ENCODE peak calls at places on chromosomes 3 and 15, in six cellular contexts. J is psoas muscle, X is NCI-H69, T is NCI-H1105, B is NCI-H524, C is lung. Q is an unnamed sample.

GRCh38 chr15:99467861-99468460 is 97.8 kb upstream of the MEF2A start:
- DNase-seq in J (no peak), X (no peak), T (no peak), B (no peak), C (no peak), Q (no peak)

GRCh38 chr15:99406716-99407487 is 155.6 kb downstream of the LRRC28 start:
- DNase-seq in J (no peak), X (no peak), T (no peak), B (no peak), C (no peak), Q (no peak)

GRCh38 chr15:75177360-75178071 is 24.2 kb upstream of the C15orf39 start:
- DNase-seq in J (no peak), X (peak; percentile 74), T (no peak), B (peak; percentile 85), C (no peak), Q (no peak)

GRCh38 chr15:63041402-63041977 is 1.1 kb upstream of the TPM1 start:
- DNase-seq in J (no peak), X (no peak), T (no peak), B (no peak), C (no peak), Q (no peak)

GRCh38 chr15:98455899-98456298 is 192.4 kb upstream of the IGF1R start:
- DNase-seq in J (no peak), X (no peak), T (no peak), B (no peak), C (no peak), Q (no peak)

GRCh38 chr3:10238330-10238995 is 9.8 kb upstream of the TATDN2 start:
- DNase-seq in J (no peak), X (peak; percentile 8), T (no peak), B (no peak), C (no peak), Q (no peak)

GRCh38 chr3:30299674-30300423 is 306.6 kb upstream of the TGFBR2 start:
- DNase-seq in J (no peak), X (no peak), T (no peak), B (no peak), C (no peak), Q (no peak)

GRCh38 chr3:67415504-67415903 is 238.9 kb downstream of the SUCLG2 start:
- DNase-seq in J (no peak), X (no peak), T (no peak), B (no peak), C (no peak), Q (no peak)

GRCh38 chr15:31273258-31273941 is 53.2 kb upstream of the KLF13 start:
- DNase-seq in J (peak; percentile 42), X (no peak), T (no peak), B (no peak), C (no peak), Q (peak; percentile 53)

GRCh38 chr3:52810923-52811322 is 16.3 kb downstream of the ITIH3 start:
- DNase-seq in J (no peak), X (no peak), T (no peak), B (no peak), C (no peak), Q (no peak)

GRCh38 chr3:178058629-178059028 is 477.6 kb upstream of the KCNMB2 start:
- DNase-seq in J (no peak), X (no peak), T (no peak), B (no peak), C (no peak), Q (no peak)

Q was measured in type B pancreatic cell.